ENCODE peak calls at places on chromosomes 16 and 17, in ten cellular contexts. V, T, F, H, B, X, P, O, R and E are unnamed samples.

GRCh38 chr17:44273607-44274006 is 5.7 kb upstream of the SLC4A1 start:
- DNase-seq in V (no peak), T (no peak), F (no peak), H (no peak), B (no peak), X (no peak), P (no peak), O (no peak), R (no peak), E (no peak)

GRCh38 chr17:72219136-72219823 is 98.5 kb downstream of the SOX9 start:
- DNase-seq in V (no peak), T (no peak), F (no peak), H (no peak), B (no peak), X (no peak), P (no peak), O (no peak), R (no peak), E (no peak)

GRCh38 chr16:29775742-29776408 is 2.2 kb upstream of the ZG16 start:
- DNase-seq in V (peak; percentile 43), T (no peak), F (no peak), H (no peak), B (no peak), X (no peak), P (no peak), O (no peak), R (no peak), E (no peak)

GRCh38 chr16:80065565-80065964 is 465.0 kb upstream of the MAF start:
- DNase-seq in V (no peak), T (no peak), F (no peak), H (no peak), B (no peak), X (no peak), P (no peak), O (no peak), R (no peak), E (no peak)

GRCh38 chr17:75224983-75225382 is 19.5 kb downstream of the NUP85 start:
- DNase-seq in V (no peak), T (no peak), F (no peak), H (no peak), B (no peak), X (no peak), P (no peak), O (no peak), R (no peak), E (no peak)

GRCh38 chr17:31074772-31075538 is 19.8 kb upstream of the NF1 start:
- DNase-seq in V (peak; percentile 75), T (no peak), F (no peak), H (no peak), B (no peak), X (no peak), P (no peak), O (no peak), R (no peak), E (no peak)

GRCh38 chr16:3797904-3798811 is 80.8 kb upstream of the TRAP1 start:
- DNase-seq in V (no peak), T (no peak), F (no peak), H (peak; percentile 29), B (no peak), X (no peak), P (no peak), O (no peak), R (no peak), E (no peak)

GRCh38 chr16:24041834-24042631 is 206.2 kb downstream of the PRKCB start:
- DNase-seq in V (peak; percentile 48), T (peak; percentile 40), F (peak; percentile 53), H (peak; percentile 77), B (peak; percentile 49), X (peak; percentile 32), P (no peak), O (no peak), R (no peak), E (peak; percentile 63)

GRCh38 chr16:11258553-11259287 is 2.7 kb upstream of the SOCS1 start:
- DNase-seq in V (no peak), T (peak; percentile 79), F (no peak), H (peak; percentile 84), B (no peak), X (peak; percentile 65), P (peak; percentile 40), O (no peak), R (peak; percentile 72), E (no peak)

GRCh38 chr17:51260960-51261958 is 913 bp downstream of the UTP18 start:
- DNase-seq in V (no peak), T (peak; percentile 64), F (peak; percentile 53), H (peak; percentile 66), B (peak; percentile 35), X (peak; percentile 37), P (no peak), O (peak; percentile 23), R (peak; percentile 80), E (peak; percentile 90)

GRCh38 chr17:57412520-57413096 is 156.3 kb downstream of the MSI2 start:
- DNase-seq in V (no peak), T (no peak), F (no peak), H (no peak), B (no peak), X (no peak), P (no peak), O (no peak), R (no peak), E (no peak)

GRCh38 chr17:50265212-50265611 is 9.1 kb upstream of the TMEM92 start:
- DNase-seq in V (no peak), T (no peak), F (no peak), H (no peak), B (no peak), X (no peak), P (peak; percentile 38), O (no peak), R (peak; percentile 69), E (no peak)

GRCh38 chr17:81833921-81834830 is 674 bp downstream of the PPP1R27 start:
- DNase-seq in V (no peak), T (no peak), F (no peak), H (no peak), B (no peak), X (no peak), P (no peak), O (no peak), R (no peak), E (no peak)

GRCh38 chr17:81832608-81833159 is 407 bp downstream of the MCRIP1 start:
- DNase-seq in V (no peak), T (no peak), F (peak; percentile 25), H (peak; percentile 56), B (no peak), X (no peak), P (peak; percentile 47), O (no peak), R (no peak), E (peak; percentile 59)

GRCh38 chr17:81831563-81831956 is 1.5 kb downstream of the MCRIP1 start:
- DNase-seq in V (no peak), T (no peak), F (no peak), H (no peak), B (no peak), X (no peak), P (no peak), O (no peak), R (no peak), E (peak; percentile 40)

GRCh38 chr17:81833160-81833920 is at the start of gene MCRIP1:
- DNase-seq in V (peak; percentile 91), T (peak; percentile 97), F (peak; percentile 91), H (peak; percentile 97), B (peak; percentile 91), X (peak; percentile 90), P (peak; percentile 96), O (peak; percentile 93), R (peak; percentile 98), E (peak; percentile 98)

GRCh38 chr17:81831957-81832607 is 1.0 kb downstream of the MCRIP1 start:
- DNase-seq in V (peak; percentile 41), T (peak; percentile 52), F (no peak), H (peak; percentile 54), B (no peak), X (no peak), P (no peak), O (no peak), R (no peak), E (peak; percentile 45)
- TF ChIP-seq POLR2A in V (no peak), T (no peak), F (no peak), H (no peak), B (no peak), X (no peak), P (no peak), O (no peak), R (no peak), E (no peak)

GRCh38 chr17:49054342-49055092 is 57.3 kb downstream of the IGF2BP1 start:
- DNase-seq in V (no peak), T (no peak), F (no peak), H (no peak), B (no peak), X (no peak), P (no peak), O (no peak), R (no peak), E (no peak)
- TF ChIP-seq POLR2A in V (no peak), T (no peak), F (no peak), H (no peak), B (no peak), X (no peak), P (no peak), O (no peak), R (no peak), E (no peak)

GRCh38 chr16:19085679-19086200 is 18.3 kb downstream of the COQ7 start:
- DNase-seq in V (no peak), T (peak; percentile 18), F (peak; percentile 54), H (peak; percentile 52), B (no peak), X (no peak), P (no peak), O (no peak), R (no peak), E (peak; percentile 86)
- TF ChIP-seq POLR2A in V (no peak), T (no peak), F (no peak), H (no peak), B (no peak), X (no peak), P (no peak), O (no peak), R (no peak), E (no peak)

GRCh38 chr16:67562526-67562917 is at the start of gene CTCF:
- DNase-seq in V (peak; percentile 81), T (peak; percentile 84), F (peak; percentile 65), H (peak; percentile 83), B (peak; percentile 50), X (peak; percentile 67), P (peak; percentile 87), O (peak; percentile 67), R (peak; percentile 94), E (peak; percentile 95)
- TF ChIP-seq POLR2A in V (no peak), T (no peak), F (no peak), H (peak; percentile 42), B (no peak), X (no peak), P (no peak), O (no peak), R (no peak), E (no peak)